ENCODE peak calls at places on chromosomes 5 and 9, in seven cellular contexts. P is psoas muscle, Q is spleen, I is ovary, A is H1, J is pancreas, D is sigmoid colon. V is an unnamed sample.

GRCh38 chr9:92738661-92739081 is 26.0 kb downstream of the BICD2 start:
- DNase-seq in P (no peak), Q (peak), I (no peak), A (no peak), J (peak), D (no peak), V (peak)

GRCh38 chr5:143664623-143665022 is 147.3 kb upstream of the HMHB1 start:
- DNase-seq in P (no peak), Q (no peak), I (no peak), A (no peak), J (no peak), D (no peak), V (peak)

GRCh38 chr9:68844623-68845612 is 139.9 kb downstream of the PIP5K1B start:
- DNase-seq in P (peak), Q (no peak), I (no peak), A (no peak), J (no peak), D (no peak), V (peak)

GRCh38 chr9:2208991-2209390 is 193.8 kb downstream of the SMARCA2 start:
- DNase-seq in P (no peak), Q (no peak), I (no peak), A (no peak), J (no peak), D (no peak), V (no peak)

GRCh38 chr9:114413909-114414308 is 26.1 kb upstream of the AKNA start:
- DNase-seq in P (no peak), Q (no peak), I (peak), A (no peak), J (no peak), D (no peak), V (peak)

GRCh38 chr5:11384441-11385250 is 519.6 kb downstream of the CTNND2 start:
- DNase-seq in P (no peak), Q (no peak), I (peak), A (no peak), J (peak), D (peak), V (no peak)

GRCh38 chr5:28748446-28748845 is 1710.1 kb upstream of the CDH9 start:
- DNase-seq in P (no peak), Q (no peak), I (no peak), A (no peak), J (no peak), D (no peak), V (no peak)

GRCh38 chr5:94505327-94506080 is 112.9 kb downstream of the KIAA0825 start:
- DNase-seq in P (no peak), Q (no peak), I (no peak), A (no peak), J (no peak), D (no peak), V (peak)

GRCh38 chr5:124277767-124278536 is 468.5 kb downstream of the ZNF608 start:
- DNase-seq in P (no peak), Q (no peak), I (no peak), A (no peak), J (no peak), D (no peak), V (no peak)

GRCh38 chr5:172051643-172052362 is 45.4 kb upstream of the FBXW11 start:
- DNase-seq in P (no peak), Q (no peak), I (no peak), A (no peak), J (no peak), D (no peak), V (peak)

GRCh38 chr5:146076455-146076854 is 28.9 kb downstream of the PLAC8L1 start:
- DNase-seq in P (no peak), Q (no peak), I (no peak), A (no peak), J (no peak), D (no peak), V (no peak)
- H3K4me3 ChIP-seq in P (no peak), Q (no peak), I (no peak), A (no peak), J (no peak), D (no peak), V (no peak)

GRCh38 chr5:1008451-1009358 is at the start of gene NKD2:
- DNase-seq in P (peak), Q (peak), I (peak), A (no peak), J (peak), D (peak), V (no peak)

GRCh38 chr5:1010181-1010510 is 1.5 kb downstream of the NKD2 start:
- DNase-seq in P (peak), Q (peak), I (no peak), A (no peak), J (no peak), D (peak), V (no peak)

GRCh38 chr5:1011226-1011631 is 2.6 kb downstream of the NKD2 start:
- DNase-seq in P (peak), Q (peak), I (peak), A (no peak), J (peak), D (peak), V (no peak)

GRCh38 chr5:1010641-1011046 is 2.0 kb downstream of the NKD2 start:
- DNase-seq in P (peak), Q (peak), I (peak), A (no peak), J (peak), D (peak), V (no peak)

DNA sequence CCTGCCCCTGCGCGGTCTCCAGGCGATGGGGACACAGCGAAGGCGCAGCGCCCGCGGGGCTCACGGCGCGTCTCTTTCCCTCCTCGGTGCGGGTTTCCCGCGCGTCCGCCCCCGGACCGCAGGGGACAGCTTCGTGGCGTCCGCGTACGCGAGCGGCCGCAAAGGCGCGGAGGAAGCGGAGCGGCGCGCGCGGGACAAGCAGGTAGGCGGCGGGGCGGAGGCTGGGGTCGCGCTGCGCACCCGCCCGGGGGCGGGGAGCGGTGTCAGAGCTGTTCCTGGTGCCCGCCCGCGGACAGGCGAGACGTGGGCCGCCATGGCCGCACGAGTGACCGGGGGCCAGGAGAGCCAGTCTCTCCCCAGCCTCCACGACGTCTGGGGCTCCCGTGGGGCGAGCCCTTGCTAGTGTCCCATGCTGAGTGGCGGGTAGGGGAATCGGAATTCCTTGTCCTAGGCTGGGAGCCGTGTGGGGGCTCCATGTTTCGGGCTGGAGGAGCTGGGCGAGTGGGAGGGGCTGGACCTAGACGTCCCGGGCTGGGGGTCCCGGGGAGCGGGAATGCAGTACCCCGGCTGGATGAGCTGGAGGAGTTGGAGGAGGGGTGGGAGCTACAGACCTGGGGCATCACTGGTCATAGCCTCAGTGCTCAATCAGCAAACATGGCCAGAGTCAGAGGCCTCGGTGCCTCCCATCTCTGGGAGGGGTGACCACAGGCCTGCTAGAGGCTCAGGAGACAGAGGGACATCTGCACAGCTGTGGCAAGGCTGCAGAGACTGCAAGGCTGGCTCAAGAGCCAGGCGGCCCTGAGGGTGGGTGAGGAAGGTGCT is 968 bp downstream of the NKD2 start:
- DNase-seq in P (peak), Q (peak), I (peak), A (no peak), J (peak), D (peak), V (no peak)
- TF ChIP-seq CTCF in P (no peak), Q (no peak), I (no peak), A (no peak), J (no peak), D (no peak), V (no peak)

DNA sequence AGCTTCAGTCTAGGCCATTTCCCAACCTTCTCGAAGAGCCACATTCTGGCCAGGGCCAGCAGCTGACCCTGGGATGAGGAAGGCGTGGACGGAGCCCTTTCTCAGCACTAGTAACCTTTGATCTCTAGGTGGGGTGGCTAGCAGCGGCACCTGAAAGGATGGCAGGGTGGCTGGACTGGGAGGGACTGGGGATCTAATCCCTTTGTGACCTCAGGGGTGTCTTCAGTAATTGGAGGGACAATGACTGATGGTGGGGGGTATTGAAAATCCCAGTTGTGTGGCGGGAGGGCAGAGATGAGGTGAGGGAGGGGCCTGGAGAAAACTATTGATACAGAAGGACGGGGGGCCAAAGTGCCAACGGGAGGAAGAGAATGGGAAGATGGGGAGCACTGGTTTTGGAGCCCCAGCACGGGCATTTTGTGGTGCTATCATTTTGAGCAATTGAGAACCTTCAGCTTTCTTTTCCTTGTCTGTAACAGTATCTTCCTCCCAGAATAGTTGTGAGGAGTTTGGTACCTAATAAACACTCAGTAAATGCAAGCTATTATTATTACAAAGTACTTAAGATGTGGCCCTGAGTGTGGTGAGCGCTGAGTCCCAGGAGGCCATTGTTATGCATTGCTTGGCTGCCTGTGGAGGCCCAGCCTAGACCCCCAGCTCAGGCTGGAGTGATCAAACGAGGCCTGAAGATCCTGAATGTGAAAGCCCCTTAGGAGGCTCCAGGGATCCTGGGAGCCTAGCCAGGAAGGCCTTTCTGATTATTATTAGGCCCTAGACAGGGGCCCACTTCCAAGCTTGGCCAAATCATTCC is 37.3 kb upstream of the UBE2D2 start:
- DNase-seq in P (no peak), Q (peak), I (no peak), A (peak), J (no peak), D (no peak), V (no peak)
- H3K4me3 ChIP-seq in P (no peak), Q (no peak), I (no peak), A (no peak), J (no peak), D (no peak), V (no peak)

DNA sequence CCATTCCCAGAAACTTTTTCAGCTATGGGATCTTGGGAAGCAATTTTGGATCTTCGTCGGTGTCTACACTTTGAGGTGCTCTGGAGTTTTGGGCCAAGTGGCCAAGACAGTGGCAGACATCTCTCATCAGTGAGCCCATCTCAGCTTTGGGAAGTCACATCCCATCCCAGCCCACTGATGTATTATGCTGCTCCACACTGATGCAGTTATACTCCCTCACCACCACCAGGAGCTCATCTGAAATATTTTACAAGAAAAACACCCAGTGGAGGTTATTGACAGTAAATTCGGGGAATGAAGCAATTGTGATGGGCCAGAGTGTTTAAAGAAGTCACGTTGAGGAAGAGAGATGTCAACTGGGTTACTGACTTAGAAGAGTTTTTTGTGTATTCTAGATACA is 378.0 kb downstream of the KDM4C start:
- DNase-seq in P (no peak), Q (no peak), I (no peak), A (no peak), J (no peak), D (no peak), V (no peak)
- TF ChIP-seq CTCF in P (no peak), Q (no peak), I (no peak), A (no peak), J (no peak), D (no peak), V (no peak)

GRCh38 chr5:95731571-95732554 is 727 bp downstream of the RHOBTB3 start:
- DNase-seq in P (peak), Q (peak), I (peak), A (no peak), J (peak), D (peak), V (peak)

GRCh38 chr5:95733100-95733499 is 2.0 kb downstream of the RHOBTB3 start:
- DNase-seq in P (no peak), Q (no peak), I (no peak), A (no peak), J (no peak), D (no peak), V (no peak)

GRCh38 chr5:95735436-95735835 is 4.3 kb downstream of the RHOBTB3 start:
- DNase-seq in P (no peak), Q (no peak), I (no peak), A (no peak), J (no peak), D (no peak), V (no peak)

GRCh38 chr5:95734916-95735315 is 3.8 kb downstream of the RHOBTB3 start:
- DNase-seq in P (no peak), Q (no peak), I (no peak), A (no peak), J (no peak), D (no peak), V (peak)

DNA sequence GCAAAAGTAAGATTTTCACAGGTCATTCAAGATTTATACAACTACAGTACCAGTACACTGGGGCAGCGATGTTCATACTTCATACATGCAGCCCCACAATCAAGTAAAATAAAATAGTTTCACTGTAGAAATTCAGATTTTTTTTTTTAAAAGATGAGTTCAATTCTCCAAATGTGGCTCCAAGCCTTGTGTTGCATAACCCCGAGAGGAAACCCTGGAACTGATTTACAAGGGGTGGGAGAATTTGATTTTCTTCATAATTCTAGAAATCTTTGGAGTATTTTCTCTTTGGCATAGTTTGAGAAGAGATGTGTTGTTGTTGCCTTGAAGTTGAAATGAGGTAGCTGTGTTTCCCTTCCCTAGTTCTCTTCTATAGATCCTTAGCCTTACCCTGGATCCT is 3.0 kb downstream of the RHOBTB3 start:
- DNase-seq in P (no peak), Q (no peak), I (no peak), A (no peak), J (no peak), D (no peak), V (no peak)
- H3K4me3 ChIP-seq in P (peak), Q (no peak), I (no peak), A (no peak), J (peak), D (peak), V (peak)

GRCh38 chr5:161966544-161966943 is 101.0 kb upstream of the GABRG2 start:
- DNase-seq in P (no peak), Q (no peak), I (no peak), A (no peak), J (no peak), D (no peak), V (peak)
- TF ChIP-seq CTCF in P (no peak), Q (peak), I (no peak), A (peak), J (no peak), D (no peak), V (no peak)

GRCh38 chr9:137431416-137431931 is 8.3 kb downstream of the NOXA1 start:
- DNase-seq in P (peak), Q (peak), I (peak), A (no peak), J (peak), D (no peak), V (no peak)

GRCh38 chr9:137428841-137429545 is 5.8 kb downstream of the NOXA1 start:
- DNase-seq in P (peak), Q (peak), I (peak), A (no peak), J (peak), D (no peak), V (no peak)

GRCh38 chr9:137429546-137429890 is 6.3 kb downstream of the NOXA1 start:
- DNase-seq in P (peak), Q (no peak), I (no peak), A (no peak), J (peak), D (no peak), V (no peak)

GRCh38 chr9:137430723-137431415 is 7.7 kb downstream of the NOXA1 start:
- DNase-seq in P (peak), Q (peak), I (peak), A (no peak), J (peak), D (no peak), V (no peak)

DNA sequence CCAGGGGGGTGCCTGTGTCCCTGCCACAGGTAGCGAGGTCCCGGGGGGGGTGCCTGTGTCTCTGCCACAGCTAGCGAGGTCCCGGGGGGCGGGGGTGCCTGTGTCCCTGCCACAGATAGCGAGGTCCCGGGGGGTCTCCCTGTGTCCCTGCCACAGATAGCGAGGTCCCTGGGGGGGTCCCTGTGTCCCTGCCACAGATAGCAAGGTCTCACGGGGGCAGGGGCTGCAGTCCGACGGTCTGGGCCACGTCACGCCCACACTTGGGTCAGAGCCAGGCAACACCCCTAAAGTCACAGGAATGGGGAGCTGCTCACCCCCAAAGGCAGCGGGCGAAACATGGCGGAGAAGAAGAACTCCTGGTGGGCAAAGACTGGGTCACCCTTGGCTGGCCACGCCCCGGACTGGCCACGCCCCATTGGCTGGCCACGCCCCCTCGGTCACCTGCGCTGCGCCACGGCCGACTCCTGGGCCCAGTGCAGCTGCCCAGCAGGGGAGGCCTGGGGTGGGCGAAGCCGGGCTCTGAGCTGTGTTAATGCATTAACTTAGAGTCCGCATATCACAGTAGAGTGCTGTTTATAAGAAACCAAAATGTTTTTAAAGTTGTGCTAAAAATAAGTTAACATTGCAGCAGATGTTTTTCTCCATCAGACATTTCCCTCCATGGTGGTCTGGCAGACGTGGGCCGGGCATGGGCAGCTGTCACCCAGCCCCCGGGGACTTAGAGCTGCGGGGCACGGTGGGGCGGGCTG is 7.0 kb downstream of the NOXA1 start:
- DNase-seq in P (peak), Q (peak), I (peak), A (no peak), J (peak), D (no peak), V (no peak)
- H3K4me3 ChIP-seq in P (no peak), Q (no peak), I (no peak), A (no peak), J (no peak), D (no peak), V (no peak)

DNA sequence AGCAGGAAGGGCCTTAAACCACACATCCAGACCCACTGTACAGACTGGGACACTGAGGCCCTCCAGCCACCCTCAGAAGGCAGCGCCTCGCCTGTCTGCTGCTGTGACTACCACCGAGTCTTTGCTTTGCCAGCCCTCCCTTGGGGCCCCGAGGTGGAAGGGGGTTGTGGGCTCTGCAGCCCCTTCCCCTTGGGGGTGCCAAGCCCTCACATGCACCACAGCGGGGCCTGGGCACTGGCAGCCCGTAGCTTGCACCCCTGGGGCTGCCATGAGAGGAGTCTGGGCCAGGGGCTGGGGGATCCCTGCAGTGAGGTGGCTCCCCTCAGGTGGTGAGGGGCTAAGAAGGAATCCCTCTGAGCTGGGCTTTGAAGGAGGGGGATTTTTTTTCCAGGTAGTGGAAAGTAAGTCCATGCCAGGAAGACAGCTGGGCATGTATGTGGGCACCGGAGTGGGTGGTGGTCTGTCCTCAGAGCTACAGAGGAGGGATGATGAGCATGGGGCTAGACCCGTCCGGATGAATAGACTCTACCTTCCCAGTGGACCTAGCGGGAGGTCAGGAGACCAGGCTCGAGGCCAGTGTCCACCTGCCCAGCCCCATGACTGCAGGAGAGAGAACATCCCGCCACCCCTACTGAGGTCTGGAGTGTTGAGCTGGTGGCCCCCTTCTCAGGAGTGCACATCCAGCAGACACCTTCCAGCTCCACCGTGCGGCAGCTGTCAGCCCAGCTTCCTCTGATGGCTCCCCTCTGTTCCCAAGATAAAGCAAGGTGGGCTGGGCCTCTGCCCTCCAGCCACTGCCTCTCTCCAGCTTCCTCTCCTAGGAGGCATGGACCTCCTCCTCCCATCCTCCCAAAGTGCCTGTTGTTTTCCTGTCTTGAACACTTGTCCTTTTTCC is 15.9 kb downstream of the FLT4 start:
- DNase-seq in P (peak), Q (peak), I (no peak), A (no peak), J (peak), D (peak), V (no peak)
- TF ChIP-seq CTCF in P (no peak), Q (no peak), I (no peak), A (no peak), J (no peak), D (no peak), V (no peak)